ENCODE peak calls at places on chromosomes 3 and 15, in seven cellular contexts. G is HT-29; H is G401; Z is activated T-cell treated with anti-CD3 and anti-CD28 coated beads, Interleukin-2, amount 50 U/mL, for 1 hour; D is substantia nigra; E is endothelial cell; B is B cell. F is an unnamed sample.

GRCh38 chr3:81643721-81644120 is 117.7 kb downstream of the GBE1 start:
- DNase-seq in B (no peak), G (peak; percentile 1), H (peak; percentile 75), Z (no peak), D (no peak), E (peak; percentile 11), F (no peak)

GRCh38 chr3:57852896-57853295 is 96.8 kb downstream of the SLMAP start:
- DNase-seq in D (no peak), B (no peak), E (no peak), Z (no peak), H (no peak), G (peak; percentile 13), F (no peak)

GRCh38 chr15:99042909-99043308 is 35.3 kb upstream of the PGPEP1L start:
- DNase-seq in E (no peak), B (no peak), H (no peak), G (no peak), D (no peak), Z (no peak), F (no peak)

GRCh38 chr3:159922861-159923312 is 65.7 kb upstream of the IL12A start:
- DNase-seq in D (no peak), Z (no peak), B (peak; percentile 32), G (no peak), H (peak; percentile 58), E (no peak), F (no peak)

GRCh38 chr3:138594150-138594934 is at the start of gene CEP70:
- DNase-seq in G (peak; percentile 97), H (peak; percentile 96), E (peak; percentile 92), D (no peak), Z (peak; percentile 88), B (peak; percentile 83), F (peak; percentile 93)

GRCh38 chr15:73955851-73956250 is 29.6 kb downstream of the LOXL1 start:
- DNase-seq in G (no peak), D (no peak), B (peak; percentile 9), H (no peak), Z (peak; percentile 8), E (no peak), F (no peak)

GRCh38 chr15:73889725-73890124 is 16.4 kb downstream of the TBC1D21 start:
- DNase-seq in E (no peak), G (no peak), B (no peak), D (no peak), Z (no peak), H (no peak), F (no peak)

GRCh38 chr3:53974314-53974713 is 82.7 kb upstream of the SELENOK start:
- DNase-seq in Z (no peak), D (no peak), B (no peak), H (no peak), E (no peak), G (no peak), F (no peak)

GRCh38 chr3:62183087-62183486 is 190.3 kb downstream of the FEZF2 start:
- DNase-seq in E (no peak), D (no peak), H (no peak), B (no peak), Z (no peak), G (no peak), F (no peak)

GRCh38 chr3:48690846-48691458 is 5.2 kb upstream of the NCKIPSD start:
- DNase-seq in D (no peak), Z (no peak), B (no peak), E (no peak), H (no peak), G (no peak), F (no peak)

GRCh38 chr15:82647045-82647834 is at the start of gene CPEB1:
- DNase-seq in H (peak; percentile 28), G (no peak), E (peak; percentile 30), Z (peak; percentile 61), D (peak; percentile 73), B (peak; percentile 77), F (peak; percentile 57)

GRCh38 chr3:38157562-38157961 is 7.8 kb upstream of the OXSR1 start:
- DNase-seq in H (peak; percentile 47), E (no peak), Z (no peak), D (no peak), G (peak; percentile 77), B (no peak), F (no peak)

GRCh38 chr3:195021674-195022073 is 249.3 kb downstream of the XXYLT1 start:
- DNase-seq in D (no peak), B (no peak), E (no peak), Z (no peak), G (peak; percentile 35), H (no peak), F (no peak)

GRCh38 chr15:40456299-40456712 is 14.5 kb upstream of the CHST14 start:
- DNase-seq in G (no peak), H (peak; percentile 51), D (no peak), E (no peak), B (no peak), Z (no peak), F (no peak)

GRCh38 chr3:195777975-195778374 is 33.8 kb downstream of the MUC4 start:
- DNase-seq in E (no peak), G (no peak), H (no peak), D (no peak), Z (no peak), B (no peak), F (no peak)

GRCh38 chr3:5663604-5664003 is 476.1 kb downstream of the EDEM1 start:
- DNase-seq in E (no peak), Z (no peak), H (no peak), D (no peak), B (no peak), G (no peak), F (no peak)

GRCh38 chr3:150414273-150414672 is 6.2 kb downstream of the TSC22D2 start:
- DNase-seq in H (peak; percentile 37), E (no peak), D (peak; percentile 33), Z (no peak), G (peak; percentile 45), B (no peak), F (no peak)

GRCh38 chr15:54029076-54029475 is 50.8 kb downstream of the UNC13C start:
- DNase-seq in G (no peak), E (no peak), D (no peak), Z (no peak), H (no peak), B (no peak), F (no peak)

GRCh38 chr15:67799801-67800205 is 25.5 kb upstream of the SKOR1 start:
- DNase-seq in B (no peak), D (no peak), E (no peak), G (no peak), H (no peak), Z (no peak), F (no peak)

GRCh38 chr15:84599906-84600305 is 903 bp upstream of the ZSCAN2 start:
- DNase-seq in H (no peak), D (no peak), G (no peak), B (no peak), Z (no peak), E (no peak), F (peak; percentile 41)

GRCh38 chr15:68503791-68504720 is 72.1 kb upstream of the ITGA11 start:
- DNase-seq in H (no peak), B (no peak), Z (no peak), D (no peak), G (no peak), E (no peak), F (no peak)

GRCh38 chr3:72395654-72396415 is 452.4 kb downstream of the SHQ1 start:
- DNase-seq in D (no peak), H (no peak), Z (no peak), G (no peak), E (no peak), B (no peak), F (no peak)

GRCh38 chr15:34122771-34123183 is 20.9 kb downstream of the PGBD4 start:
- DNase-seq in H (no peak), B (no peak), D (no peak), G (peak; percentile 65), Z (no peak), E (no peak), F (no peak)

GRCh38 chr15:96629501-96629900 is 299.0 kb downstream of the NR2F2 start:
- DNase-seq in Z (no peak), H (peak; percentile 7), E (no peak), G (no peak), D (peak; percentile 4), B (no peak), F (no peak)

GRCh38 chr3:58898513-58898912 is 151.3 kb downstream of the CFAP20DC start:
- DNase-seq in B (no peak), Z (no peak), H (no peak), D (no peak), G (no peak), E (no peak), F (no peak)

GRCh38 chr3:41700155-41700554 is 261.7 kb downstream of the ULK4 start:
- DNase-seq in G (no peak), E (no peak), Z (no peak), H (no peak), D (no peak), B (no peak), F (no peak)

GRCh38 chr3:27724459-27725197 is 2.5 kb upstream of the EOMES start:
- DNase-seq in G (no peak), H (peak; percentile 74), D (no peak), E (no peak), B (no peak), Z (no peak), F (no peak)

GRCh38 chr15:49215768-49216739 is 46.0 kb downstream of the GALK2 start:
- DNase-seq in H (no peak), B (peak; percentile 10), D (no peak), G (peak; percentile 65), Z (no peak), E (no peak), F (no peak)

GRCh38 chr15:48397841-48398240 is 66.6 kb downstream of the DUT start:
- DNase-seq in H (no peak), Z (no peak), G (no peak), E (no peak), B (no peak), D (no peak), F (no peak)

GRCh38 chr3:158097571-158098553 is 8.4 kb downstream of the SHOX2 start:
- DNase-seq in G (peak; percentile 88), B (peak; percentile 97), E (peak; percentile 83), H (no peak), Z (peak; percentile 75), D (no peak), F (peak; percentile 60)

GRCh38 chr3:43581343-43581742 is 40.5 kb downstream of the ANO10 start:
- DNase-seq in E (no peak), G (no peak), H (no peak), Z (no peak), D (no peak), B (no peak), F (no peak)

GRCh38 chr3:189813652-189814245 is 182.6 kb downstream of the TP63 start:
- DNase-seq in E (no peak), G (no peak), Z (no peak), H (no peak), D (no peak), B (no peak), F (no peak)

GRCh38 chr3:123353852-123354238 is 95.0 kb downstream of the ADCY5 start:
- DNase-seq in B (no peak), G (no peak), E (no peak), H (no peak), Z (no peak), D (no peak), F (no peak)